ENCODE peak calls at places on chromosomes 13 and 19, in ten cellular contexts. One of them, this sample, is unnamed.

GRCh38 chr13:76882431-76882830 is 3.8 kb downstream of the KCTD12 start:
- DNase-seq in naive thymus-derived CD4-positive, alpha-beta T cell: no peak
- DNase-seq in PC-9: no peak
- DNase-seq in K562: no peak
- DNase-seq in body of pancreas: no peak
- DNase-seq in gastrocnemius medialis: no peak
- DNase-seq in left lung: no peak
- DNase-seq in breast epithelium: no peak
- DNase-seq in aorta: no peak
- DNase-seq in thyroid gland: no peak
- DNase-seq in this sample: no peak

GRCh38 chr19:37654525-37654832 is 786 bp downstream of the ZFP30 start:
- DNase-seq in naive thymus-derived CD4-positive, alpha-beta T cell: no peak
- DNase-seq in PC-9: peak
- DNase-seq in K562: no peak
- DNase-seq in body of pancreas: no peak
- DNase-seq in gastrocnemius medialis: no peak
- DNase-seq in left lung: no peak
- DNase-seq in breast epithelium: no peak
- DNase-seq in aorta: no peak
- DNase-seq in thyroid gland: no peak
- DNase-seq in this sample: no peak

GRCh38 chr13:81988542-81988941 is 1647.6 kb upstream of the SPRY2 start:
- DNase-seq in naive thymus-derived CD4-positive, alpha-beta T cell: no peak
- DNase-seq in PC-9: no peak
- DNase-seq in K562: no peak
- DNase-seq in body of pancreas: no peak
- DNase-seq in gastrocnemius medialis: no peak
- DNase-seq in left lung: no peak
- DNase-seq in breast epithelium: no peak
- DNase-seq in aorta: no peak
- DNase-seq in thyroid gland: no peak
- DNase-seq in this sample: no peak

GRCh38 chr13:39538826-39539555 is 64.0 kb downstream of the LHFPL6 start:
- DNase-seq in naive thymus-derived CD4-positive, alpha-beta T cell: no peak
- DNase-seq in PC-9: no peak
- DNase-seq in K562: no peak
- DNase-seq in body of pancreas: no peak
- DNase-seq in gastrocnemius medialis: no peak
- DNase-seq in left lung: no peak
- DNase-seq in breast epithelium: no peak
- DNase-seq in aorta: no peak
- DNase-seq in thyroid gland: no peak
- DNase-seq in this sample: no peak

GRCh38 chr13:79352107-79352506 is 53.9 kb downstream of the RBM26 start:
- DNase-seq in naive thymus-derived CD4-positive, alpha-beta T cell: no peak
- DNase-seq in PC-9: no peak
- DNase-seq in K562: no peak
- DNase-seq in body of pancreas: no peak
- DNase-seq in gastrocnemius medialis: no peak
- DNase-seq in left lung: no peak
- DNase-seq in breast epithelium: no peak
- DNase-seq in aorta: no peak
- DNase-seq in thyroid gland: no peak
- DNase-seq in this sample: no peak

GRCh38 chr13:94617389-94618000 is 15.8 kb downstream of the GPR180 start:
- DNase-seq in naive thymus-derived CD4-positive, alpha-beta T cell: no peak
- DNase-seq in PC-9: no peak
- DNase-seq in K562: no peak
- DNase-seq in body of pancreas: no peak
- DNase-seq in gastrocnemius medialis: no peak
- DNase-seq in left lung: no peak
- DNase-seq in breast epithelium: no peak
- DNase-seq in aorta: no peak
- DNase-seq in thyroid gland: no peak
- DNase-seq in this sample: no peak

GRCh38 chr13:94329754-94330551 is 149.5 kb downstream of the DCT start:
- DNase-seq in naive thymus-derived CD4-positive, alpha-beta T cell: no peak
- DNase-seq in PC-9: no peak
- DNase-seq in K562: no peak
- DNase-seq in body of pancreas: no peak
- DNase-seq in gastrocnemius medialis: no peak
- DNase-seq in left lung: no peak
- DNase-seq in breast epithelium: no peak
- DNase-seq in aorta: no peak
- DNase-seq in thyroid gland: no peak
- DNase-seq in this sample: no peak

GRCh38 chr19:14118165-14119051 is 846 bp upstream of the PRKACA start:
- DNase-seq in naive thymus-derived CD4-positive, alpha-beta T cell: peak
- DNase-seq in PC-9: no peak
- DNase-seq in K562: no peak
- DNase-seq in body of pancreas: peak
- DNase-seq in gastrocnemius medialis: peak
- DNase-seq in left lung: peak
- DNase-seq in breast epithelium: peak
- DNase-seq in aorta: peak
- DNase-seq in thyroid gland: peak
- DNase-seq in this sample: peak

GRCh38 chr19:14333101-14333871 is 48.0 kb upstream of the ADGRE5 start:
- DNase-seq in naive thymus-derived CD4-positive, alpha-beta T cell: no peak
- DNase-seq in PC-9: peak
- DNase-seq in K562: no peak
- DNase-seq in body of pancreas: no peak
- DNase-seq in gastrocnemius medialis: no peak
- DNase-seq in left lung: peak
- DNase-seq in breast epithelium: no peak
- DNase-seq in aorta: no peak
- DNase-seq in thyroid gland: no peak
- DNase-seq in this sample: no peak

GRCh38 chr13:24858953-24859352 is 95.0 kb downstream of the RNF17 start:
- DNase-seq in naive thymus-derived CD4-positive, alpha-beta T cell: no peak
- DNase-seq in PC-9: no peak
- DNase-seq in K562: no peak
- DNase-seq in body of pancreas: no peak
- DNase-seq in gastrocnemius medialis: no peak
- DNase-seq in left lung: no peak
- DNase-seq in breast epithelium: no peak
- DNase-seq in aorta: no peak
- DNase-seq in thyroid gland: no peak
- DNase-seq in this sample: no peak

GRCh38 chr19:30447276-30447870 is 75.2 kb downstream of the ZNF536 start:
- DNase-seq in naive thymus-derived CD4-positive, alpha-beta T cell: no peak
- DNase-seq in PC-9: no peak
- DNase-seq in K562: no peak
- DNase-seq in body of pancreas: no peak
- DNase-seq in gastrocnemius medialis: no peak
- DNase-seq in left lung: no peak
- DNase-seq in breast epithelium: no peak
- DNase-seq in aorta: no peak
- DNase-seq in thyroid gland: peak
- DNase-seq in this sample: no peak
- H3K4me3 ChIP-seq in naive thymus-derived CD4-positive, alpha-beta T cell: no peak
- H3K4me3 ChIP-seq in PC-9: no peak
- H3K4me3 ChIP-seq in K562: no peak
- H3K4me3 ChIP-seq in body of pancreas: no peak
- H3K4me3 ChIP-seq in gastrocnemius medialis: no peak
- H3K4me3 ChIP-seq in left lung: no peak
- H3K4me3 ChIP-seq in breast epithelium: no peak
- H3K4me3 ChIP-seq in aorta: no peak
- H3K4me3 ChIP-seq in thyroid gland: no peak
- H3K4me3 ChIP-seq in this sample: no peak

DNA sequence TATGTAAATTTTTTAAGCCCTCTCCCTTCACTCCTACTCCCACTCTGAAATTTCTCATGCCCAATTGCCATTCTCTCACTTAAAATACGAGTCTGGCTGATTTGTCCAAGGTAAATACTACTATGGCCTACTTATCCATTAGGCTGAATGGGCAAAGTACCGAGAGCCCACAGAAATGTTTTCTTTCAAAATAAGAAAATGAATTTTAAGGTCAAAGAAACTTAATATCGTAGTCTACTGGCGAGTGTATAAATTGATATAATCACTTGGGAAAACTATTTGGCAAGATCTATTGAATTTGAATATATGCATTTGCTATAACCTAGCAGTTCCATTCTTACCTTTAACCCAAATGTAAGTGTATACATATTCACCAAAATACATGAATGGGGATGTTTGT is 32.7 kb downstream of the ZNF45 start:
- DNase-seq in naive thymus-derived CD4-positive, alpha-beta T cell: no peak
- DNase-seq in PC-9: no peak
- DNase-seq in K562: no peak
- DNase-seq in body of pancreas: no peak
- DNase-seq in gastrocnemius medialis: no peak
- DNase-seq in left lung: no peak
- DNase-seq in breast epithelium: no peak
- DNase-seq in aorta: no peak
- DNase-seq in thyroid gland: no peak
- DNase-seq in this sample: no peak
- H3K4me3 ChIP-seq in naive thymus-derived CD4-positive, alpha-beta T cell: peak
- H3K4me3 ChIP-seq in PC-9: peak
- H3K4me3 ChIP-seq in K562: no peak
- H3K4me3 ChIP-seq in body of pancreas: no peak
- H3K4me3 ChIP-seq in gastrocnemius medialis: peak
- H3K4me3 ChIP-seq in left lung: no peak
- H3K4me3 ChIP-seq in breast epithelium: peak
- H3K4me3 ChIP-seq in aorta: no peak
- H3K4me3 ChIP-seq in thyroid gland: no peak
- H3K4me3 ChIP-seq in this sample: peak

GRCh38 chr13:52848455-52849190 is at the start of gene PCDH8:
- DNase-seq in naive thymus-derived CD4-positive, alpha-beta T cell: no peak
- DNase-seq in PC-9: no peak
- DNase-seq in K562: no peak
- DNase-seq in body of pancreas: peak
- DNase-seq in gastrocnemius medialis: no peak
- DNase-seq in left lung: peak
- DNase-seq in breast epithelium: no peak
- DNase-seq in aorta: peak
- DNase-seq in thyroid gland: no peak
- DNase-seq in this sample: no peak
- H3K4me3 ChIP-seq in naive thymus-derived CD4-positive, alpha-beta T cell: no peak
- H3K4me3 ChIP-seq in PC-9: no peak
- H3K4me3 ChIP-seq in K562: no peak
- H3K4me3 ChIP-seq in body of pancreas: no peak
- H3K4me3 ChIP-seq in gastrocnemius medialis: peak
- H3K4me3 ChIP-seq in left lung: no peak
- H3K4me3 ChIP-seq in breast epithelium: peak
- H3K4me3 ChIP-seq in aorta: no peak
- H3K4me3 ChIP-seq in thyroid gland: no peak
- H3K4me3 ChIP-seq in this sample: no peak

DNA sequence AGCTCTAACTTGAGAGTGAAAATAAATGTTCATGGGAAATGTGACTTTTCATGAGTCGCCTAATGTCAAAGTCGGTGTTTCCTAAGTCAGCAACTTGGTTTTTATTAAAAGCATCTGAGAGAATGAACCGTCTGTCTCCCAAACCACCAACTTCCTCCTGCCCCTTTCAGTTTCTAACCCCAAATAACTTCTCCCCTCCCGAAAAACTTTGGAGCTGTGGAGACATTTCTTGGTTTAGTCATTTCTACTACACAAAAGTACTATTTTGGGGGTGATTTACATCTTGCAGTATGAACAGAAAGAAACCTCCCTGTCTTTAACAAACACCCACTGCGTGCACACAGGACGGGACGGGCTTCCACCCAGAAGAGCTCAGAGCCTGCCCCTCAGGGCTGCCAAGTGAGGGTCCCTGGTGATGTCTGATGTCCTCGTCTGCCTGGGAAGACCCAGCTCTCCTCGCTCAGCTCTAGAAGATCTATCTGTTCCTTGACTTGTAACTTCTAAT is 65.0 kb downstream of the RASA3 start:
- DNase-seq in naive thymus-derived CD4-positive, alpha-beta T cell: peak
- DNase-seq in PC-9: no peak
- DNase-seq in K562: no peak
- DNase-seq in body of pancreas: no peak
- DNase-seq in gastrocnemius medialis: no peak
- DNase-seq in left lung: no peak
- DNase-seq in breast epithelium: no peak
- DNase-seq in aorta: peak
- DNase-seq in thyroid gland: no peak
- DNase-seq in this sample: no peak
- H3K4me3 ChIP-seq in naive thymus-derived CD4-positive, alpha-beta T cell: peak
- H3K4me3 ChIP-seq in PC-9: no peak
- H3K4me3 ChIP-seq in K562: no peak
- H3K4me3 ChIP-seq in body of pancreas: no peak
- H3K4me3 ChIP-seq in gastrocnemius medialis: no peak
- H3K4me3 ChIP-seq in left lung: no peak
- H3K4me3 ChIP-seq in breast epithelium: peak
- H3K4me3 ChIP-seq in aorta: no peak
- H3K4me3 ChIP-seq in thyroid gland: no peak
- H3K4me3 ChIP-seq in this sample: no peak

GRCh38 chr13:33125821-33126570 is 109.8 kb downstream of the KL start:
- DNase-seq in naive thymus-derived CD4-positive, alpha-beta T cell: no peak
- DNase-seq in PC-9: peak
- DNase-seq in K562: no peak
- DNase-seq in body of pancreas: peak
- DNase-seq in gastrocnemius medialis: peak
- DNase-seq in left lung: no peak
- DNase-seq in breast epithelium: peak
- DNase-seq in aorta: no peak
- DNase-seq in thyroid gland: peak
- DNase-seq in this sample: peak
- H3K4me3 ChIP-seq in naive thymus-derived CD4-positive, alpha-beta T cell: no peak
- H3K4me3 ChIP-seq in PC-9: peak
- H3K4me3 ChIP-seq in K562: no peak
- H3K4me3 ChIP-seq in body of pancreas: no peak
- H3K4me3 ChIP-seq in gastrocnemius medialis: peak
- H3K4me3 ChIP-seq in left lung: no peak
- H3K4me3 ChIP-seq in breast epithelium: peak
- H3K4me3 ChIP-seq in aorta: no peak
- H3K4me3 ChIP-seq in thyroid gland: no peak
- H3K4me3 ChIP-seq in this sample: no peak

DNA sequence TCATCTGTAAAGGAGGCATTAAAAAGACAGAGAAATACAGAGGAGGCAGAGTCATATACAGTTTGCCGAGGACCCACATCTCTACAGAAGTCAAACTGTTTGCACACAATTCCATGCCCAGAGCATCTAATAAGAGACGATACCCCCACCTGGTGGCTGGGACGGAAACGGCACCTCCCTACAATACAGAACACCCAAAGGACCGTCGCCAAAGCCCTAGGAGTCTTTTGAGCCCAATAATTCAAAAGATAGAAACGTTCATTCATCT is 703 bp upstream of the PLEKHG2 start:
- DNase-seq in naive thymus-derived CD4-positive, alpha-beta T cell: peak
- DNase-seq in PC-9: peak
- DNase-seq in K562: peak
- DNase-seq in body of pancreas: peak
- DNase-seq in gastrocnemius medialis: peak
- DNase-seq in left lung: peak
- DNase-seq in breast epithelium: peak
- DNase-seq in aorta: peak
- DNase-seq in thyroid gland: peak
- DNase-seq in this sample: peak
- H3K4me3 ChIP-seq in naive thymus-derived CD4-positive, alpha-beta T cell: peak
- H3K4me3 ChIP-seq in PC-9: peak
- H3K4me3 ChIP-seq in K562: peak
- H3K4me3 ChIP-seq in body of pancreas: no peak
- H3K4me3 ChIP-seq in gastrocnemius medialis: peak
- H3K4me3 ChIP-seq in left lung: no peak
- H3K4me3 ChIP-seq in breast epithelium: peak
- H3K4me3 ChIP-seq in aorta: no peak
- H3K4me3 ChIP-seq in thyroid gland: no peak
- H3K4me3 ChIP-seq in this sample: peak

GRCh38 chr19:15644816-15645215 is 4.1 kb downstream of the CYP4F3 start:
- DNase-seq in naive thymus-derived CD4-positive, alpha-beta T cell: no peak
- DNase-seq in PC-9: no peak
- DNase-seq in K562: no peak
- DNase-seq in body of pancreas: no peak
- DNase-seq in gastrocnemius medialis: no peak
- DNase-seq in left lung: no peak
- DNase-seq in breast epithelium: no peak
- DNase-seq in aorta: no peak
- DNase-seq in thyroid gland: no peak
- DNase-seq in this sample: no peak
- H3K4me3 ChIP-seq in naive thymus-derived CD4-positive, alpha-beta T cell: no peak
- H3K4me3 ChIP-seq in PC-9: no peak
- H3K4me3 ChIP-seq in K562: no peak
- H3K4me3 ChIP-seq in body of pancreas: no peak
- H3K4me3 ChIP-seq in gastrocnemius medialis: no peak
- H3K4me3 ChIP-seq in left lung: no peak
- H3K4me3 ChIP-seq in breast epithelium: no peak
- H3K4me3 ChIP-seq in aorta: no peak
- H3K4me3 ChIP-seq in thyroid gland: no peak
- H3K4me3 ChIP-seq in this sample: no peak

This sample was measured in sigmoid colon.